ENCODE peak calls at places on chromosomes 4 and X, in four cellular contexts. H, C, T and F are unnamed samples.

GRCh38 chrX:790780-791360 is 160.3 kb downstream of the SHOX start:
- DNase-seq in H (no peak), C (no peak), T (no peak), F (no peak)

GRCh38 chrX:41304178-41304577 is 29.8 kb upstream of the DDX3X start:
- DNase-seq in H (no peak), C (no peak), T (no peak), F (no peak)

GRCh38 chrX:2828404-2829065 is at the start of gene GYG2:
- DNase-seq in H (no peak), C (no peak), T (no peak), F (no peak)

GRCh38 chr4:61590881-61591280 is 390.8 kb downstream of the ADGRL3 start:
- DNase-seq in H (no peak), C (no peak), T (no peak), F (no peak)

GRCh38 chrX:45719751-45720501 is 519.2 kb upstream of the DIPK2B start:
- DNase-seq in H (no peak), C (no peak), T (no peak), F (no peak)

GRCh38 chrX:151801980-151802379 is 67.4 kb downstream of the CNGA2 start:
- DNase-seq in H (no peak), C (no peak), T (no peak), F (no peak)

GRCh38 chr4:16694491-16695276 is 203.8 kb downstream of the LDB2 start:
- DNase-seq in H (no peak), C (no peak), T (no peak), F (no peak)

GRCh38 chr4:171353535-171353934 is 459.7 kb upstream of the GALNTL6 start:
- DNase-seq in H (no peak), C (no peak), T (no peak), F (no peak)

GRCh38 chr4:72326692-72327632 is 242.1 kb downstream of the ADAMTS3 start:
- DNase-seq in H (no peak), C (no peak), T (no peak), F (no peak)

GRCh38 chr4:159505275-159505975 is 402.5 kb downstream of the RAPGEF2 start:
- DNase-seq in H (no peak), C (no peak), T (no peak), F (no peak)

GRCh38 chr4:6532102-6532501 is 42.9 kb upstream of the MAN2B2 start:
- DNase-seq in H (no peak), C (no peak), T (no peak), F (no peak)

GRCh38 chr4:163269156-163269555 is 63.2 kb downstream of the NPY1R start:
- DNase-seq in H (no peak), C (no peak), T (no peak), F (no peak)

GRCh38 chr4:182453830-182454229 is 210.6 kb downstream of the TENM3 start:
- DNase-seq in H (no peak), C (no peak), T (no peak), F (no peak)

GRCh38 chr4:158098802-158099201 is 74.0 kb downstream of the GASK1B start:
- DNase-seq in H (no peak), C (no peak), T (no peak), F (no peak)

GRCh38 chrX:150293311-150294013 is 69.7 kb upstream of the MAMLD1 start:
- DNase-seq in H (no peak), C (no peak), T (no peak), F (no peak)

GRCh38 chr4:1309261-1310010 is 19.7 kb downstream of the MAEA start:
- DNase-seq in H (peak), C (no peak), T (peak), F (peak)

GRCh38 chrX:134631404-134632346 is 26.6 kb downstream of the PLAC1 start:
- DNase-seq in H (peak), C (no peak), T (no peak), F (no peak)

GRCh38 chrX:108590496-108590895 is 145.9 kb downstream of the IRS4 start:
- DNase-seq in H (no peak), C (no peak), T (no peak), F (no peak)

GRCh38 chrX:149540621-149541520 is at the start of gene EOLA1:
- DNase-seq in H (peak), C (peak), T (peak), F (no peak)

GRCh38 chr4:2250764-2251072 is 8.8 kb upstream of the HAUS3 start:
- DNase-seq in H (no peak), C (no peak), T (no peak), F (no peak)

GRCh38 chr4:16197842-16198241 is 28.4 kb downstream of the TAPT1 start:
- DNase-seq in H (no peak), C (no peak), T (no peak), F (no peak)

GRCh38 chr4:144820115-144820514 is 174.2 kb downstream of the HHIP start:
- DNase-seq in H (no peak), C (no peak), T (no peak), F (no peak)

GRCh38 chr4:41024556-41025491 is 189.5 kb downstream of the APBB2 start:
- DNase-seq in H (no peak), C (peak), T (no peak), F (no peak)

GRCh38 chr4:55183926-55184599 is 58.7 kb upstream of the KDR start:
- DNase-seq in H (peak), C (no peak), T (no peak), F (no peak)

GRCh38 chr4:113943863-113944262 is 35.6 kb downstream of the ARSJ start:
- DNase-seq in H (no peak), C (no peak), T (no peak), F (no peak)

GRCh38 chr4:7342581-7343352 is 92.0 kb downstream of the PSAPL1 start:
- DNase-seq in H (no peak), C (no peak), T (no peak), F (no peak)

GRCh38 chr4:133866328-133866699 is 335.3 kb downstream of the PABPC4L start:
- DNase-seq in H (no peak), C (no peak), T (no peak), F (no peak)

GRCh38 chr4:10093801-10094552 is 22.6 kb downstream of the WDR1 start:
- DNase-seq in H (no peak), C (no peak), T (no peak), F (no peak)

GRCh38 chrX:149937881-149938426 is 337 bp downstream of the EOLA2 start:
- DNase-seq in H (no peak), C (no peak), T (no peak), F (no peak)

GRCh38 chr4:140330311-140330900 is 43.0 kb upstream of the SCOC start:
- DNase-seq in H (no peak), C (no peak), T (no peak), F (no peak)

GRCh38 chr4:10023050-10023419 is 1.7 kb upstream of the SLC2A9 start:
- DNase-seq in H (no peak), C (no peak), T (no peak), F (no peak)

GRCh38 chrX:125711103-125711502 is 391.4 kb downstream of the TEX13C start:
- DNase-seq in H (no peak), C (no peak), T (no peak), F (no peak)

GRCh38 chr4:146957252-146957651 is 11.6 kb upstream of the TTC29 start:
- DNase-seq in H (peak), C (no peak), T (no peak), F (no peak)

GRCh38 chr4:137705171-137705783 is 173.0 kb upstream of the PCDH18 start:
- DNase-seq in H (peak), C (no peak), T (no peak), F (no peak)

GRCh38 chrX:139890991-139891700 is 41.7 kb downstream of the ATP11C start:
- DNase-seq in H (peak), C (no peak), T (no peak), F (no peak)

GRCh38 chr4:41644288-41644914 is 104.1 kb downstream of the PHOX2B start:
- DNase-seq in H (no peak), C (no peak), T (peak), F (peak)

GRCh38 chrX:155086202-155086840 is 15.0 kb downstream of the BRCC3 start:
- DNase-seq in H (no peak), C (no peak), T (no peak), F (no peak)

GRCh38 chrX:40108084-40108958 is 10.6 kb upstream of the BCOR start:
- DNase-seq in H (no peak), C (no peak), T (no peak), F (peak)

GRCh38 chr4:51895158-51895557 is 52.2 kb downstream of the DCUN1D4 start:
- DNase-seq in H (no peak), C (no peak), T (no peak), F (no peak)